ENCODE peak calls at places on chromosomes 12 and 14, in five cellular contexts. F is GM12892, R is glutamatergic neuron, Z is K562, M is prostate gland. D is an unnamed sample.

GRCh38 chr12:124236651-124237050 is 58.2 kb upstream of the RFLNA start:
- DNase-seq in F (no peak), R (no peak), Z (no peak), M (no peak), D (no peak)

GRCh38 chr12:110348431-110349059 is 55.0 kb downstream of the ANAPC7 start:
- DNase-seq in F (no peak), R (no peak), Z (no peak), M (no peak), D (no peak)

GRCh38 chr12:92226036-92226661 is 80.5 kb upstream of the BTG1 start:
- DNase-seq in F (no peak), R (no peak), Z (no peak), M (no peak), D (no peak)

GRCh38 chr14:80087411-80087810 is 123.9 kb downstream of the DIO2 start:
- DNase-seq in F (no peak), R (no peak), Z (no peak), M (no peak), D (no peak)

GRCh38 chr14:23114669-23115491 is 4.2 kb downstream of the CEBPE start:
- DNase-seq in F (no peak), R (no peak), Z (no peak), M (no peak), D (peak; percentile 58)

GRCh38 chr14:50874842-50875241 is 3.0 kb downstream of the ABHD12B start:
- DNase-seq in F (no peak), R (no peak), Z (no peak), M (no peak), D (no peak)

GRCh38 chr12:132562489-132563045 is 47.8 kb downstream of the LRCOL1 start:
- DNase-seq in F (no peak), R (no peak), Z (no peak), M (no peak), D (no peak)

GRCh38 chr14:69363055-69363454 is 35.0 kb downstream of the ERH start:
- DNase-seq in F (no peak), R (peak; percentile 73), Z (peak; percentile 20), M (no peak), D (peak; percentile 52)

GRCh38 chr12:96195845-96196451 is 1.8 kb downstream of the ELK3 start:
- DNase-seq in F (no peak), R (no peak), Z (peak; percentile 45), M (no peak), D (peak; percentile 80)

GRCh38 chr12:42981379-42981778 is 391.8 kb upstream of the PRICKLE1 start:
- DNase-seq in F (no peak), R (no peak), Z (no peak), M (no peak), D (no peak)

GRCh38 chr12:26810330-26810729 is 22.7 kb downstream of the ITPR2 start:
- DNase-seq in F (no peak), R (no peak), Z (no peak), M (peak; percentile 47), D (no peak)

GRCh38 chr12:65668981-65669695 is 155.1 kb upstream of the HMGA2 start:
- DNase-seq in F (no peak), R (no peak), Z (no peak), M (no peak), D (no peak)

GRCh38 chr12:3554547-3555115 is 63.6 kb downstream of the PRMT8 start:
- DNase-seq in F (no peak), R (no peak), Z (no peak), M (no peak), D (no peak)

GRCh38 chr12:118371354-118372282 is 1.1 kb downstream of the TAOK3 start:
- DNase-seq in F (no peak), R (peak; percentile 40), Z (peak; percentile 27), M (peak; percentile 27), D (no peak)

GRCh38 chr12:25929096-25929637 is 29.3 kb upstream of the RASSF8 start:
- DNase-seq in F (no peak), R (no peak), Z (no peak), M (no peak), D (no peak)

GRCh38 chr12:122088181-122088810 is 9.7 kb downstream of the MLXIP start:
- DNase-seq in F (no peak), R (no peak), Z (no peak), M (no peak), D (no peak)

GRCh38 chr12:74415633-74416032 is 122.0 kb upstream of the ATXN7L3B start:
- DNase-seq in F (no peak), R (no peak), Z (peak; percentile 29), M (no peak), D (no peak)

GRCh38 chr14:105395538-105395854 is 2.8 kb upstream of the TEX22 start:
- DNase-seq in F (no peak), R (no peak), Z (no peak), M (no peak), D (no peak)

GRCh38 chr12:546920-547845 is 87.4 kb downstream of the B4GALNT3 start:
- DNase-seq in F (peak; percentile 95), R (peak; percentile 87), Z (peak; percentile 82), M (no peak), D (peak; percentile 88)

GRCh38 chr12:8917031-8917430 is 2.7 kb downstream of the PHC1 start:
- DNase-seq in F (no peak), R (no peak), Z (no peak), M (no peak), D (no peak)

GRCh38 chr14:51828017-51828797 is 32.2 kb upstream of the GNG2 start:
- DNase-seq in F (no peak), R (peak; percentile 55), Z (no peak), M (no peak), D (no peak)

GRCh38 chr12:49260165-49260564 is 4.7 kb upstream of the TUBA1C start:
- DNase-seq in F (no peak), R (no peak), Z (no peak), M (no peak), D (no peak)

GRCh38 chr14:49633650-49634546 is 1.1 kb downstream of the DNAAF2 start:
- DNase-seq in F (peak; percentile 83), R (peak; percentile 97), Z (peak; percentile 87), M (peak; percentile 91), D (peak; percentile 82)

GRCh38 chr12:79668113-79668512 is 22.7 kb downstream of the PAWR start:
- DNase-seq in F (no peak), R (no peak), Z (no peak), M (no peak), D (no peak)

GRCh38 chr12:130162771-130163460 is 652 bp downstream of the FZD10 start:
- DNase-seq in F (no peak), R (peak; percentile 24), Z (no peak), M (no peak), D (no peak)

GRCh38 chr14:29601559-29602109 is 326.0 kb downstream of the PRKD1 start:
- DNase-seq in F (no peak), R (no peak), Z (no peak), M (no peak), D (no peak)